ENCODE peak calls at places on chromosomes 3 and 15, in seven cellular contexts. R is activated T-helper 1 cell treated with anti-CD3 and anti-CD28 coated beads, Interleukin-2, amount 50 U/mL, for 16 hours; A is NCI-H1417; V is germinal center; D is stimulated activated naive CD4-positive, alpha-beta T cell; N is Kasumi-1; I is activated naive CD4-positive, alpha-beta T cell treated with anti-CD3 and anti-CD28 coated beads, Interleukin-2, amount 10 ng/mL, durations not matched to agents 7 days and 5 days. L is an unnamed sample.

GRCh38 chr15:62119224-62119925 is 45.7 kb downstream of the C2CD4B start:
- DNase-seq in V (no peak), N (peak), R (no peak), I (no peak), A (peak), D (no peak), L (no peak)

GRCh38 chr3:140022061-140022781 is 87.2 kb downstream of the CLSTN2 start:
- DNase-seq in R (no peak), I (no peak), V (no peak), D (no peak), N (no peak), A (no peak), L (no peak)

GRCh38 chr3:173502983-173503568 is 105.5 kb downstream of the NLGN1 start:
- DNase-seq in V (no peak), I (no peak), D (no peak), R (no peak), A (peak), N (no peak), L (no peak)

GRCh38 chr3:196792771-196793170 is 53.1 kb downstream of the PAK2 start:
- DNase-seq in R (no peak), V (no peak), D (no peak), N (no peak), A (no peak), I (no peak), L (no peak)

GRCh38 chr3:159884661-159885402 is 103.8 kb upstream of the IL12A start:
- DNase-seq in R (no peak), V (peak), I (no peak), D (no peak), A (peak), N (peak), L (peak)

GRCh38 chr3:186382217-186382885 is 20.3 kb upstream of the DGKG start:
- DNase-seq in N (no peak), I (no peak), R (no peak), D (no peak), V (no peak), A (peak), L (no peak)

GRCh38 chr3:128432898-128433629 is 33.6 kb downstream of the DNAJB8 start:
- DNase-seq in V (no peak), I (no peak), N (no peak), D (no peak), A (peak), R (no peak), L (no peak)

GRCh38 chr3:155853214-155854146 is 747 bp downstream of the SLC33A1 start:
- DNase-seq in D (no peak), V (peak), A (peak), I (peak), R (peak), N (peak), L (no peak)

GRCh38 chr3:192284443-192285072 is 442.8 kb downstream of the FGF12 start:
- DNase-seq in A (no peak), R (no peak), V (no peak), I (no peak), N (no peak), D (no peak), L (no peak)

GRCh38 chr3:57596495-57597239 is 477 bp downstream of the ARF4 start:
- DNase-seq in R (peak), N (peak), V (peak), D (peak), A (peak), I (peak), L (peak)

GRCh38 chr15:94029495-94029894 is 201.9 kb upstream of the MCTP2 start:
- DNase-seq in N (no peak), D (no peak), I (no peak), V (no peak), A (no peak), R (no peak), L (no peak)

GRCh38 chr15:33994005-33994615 is 25.8 kb downstream of the CHRM5 start:
- DNase-seq in I (no peak), D (no peak), V (no peak), N (peak), A (peak), R (no peak), L (no peak)

GRCh38 chr3:5731100-5731499 is 543.6 kb downstream of the EDEM1 start:
- DNase-seq in A (peak), I (no peak), N (peak), V (no peak), R (no peak), D (no peak), L (no peak)

GRCh38 chr3:133872781-133873180 is 22.9 kb downstream of the RAB6B start:
- DNase-seq in N (no peak), D (no peak), A (no peak), V (no peak), R (no peak), I (no peak), L (no peak)

GRCh38 chr3:141407043-141407442 is 38.7 kb downstream of the ZBTB38 start:
- DNase-seq in V (no peak), R (no peak), N (no peak), D (no peak), A (no peak), I (no peak), L (no peak)

GRCh38 chr3:87468938-87469337 is 192.6 kb upstream of the POU1F1 start:
- DNase-seq in N (no peak), I (no peak), R (no peak), D (no peak), V (no peak), A (no peak), L (no peak)

GRCh38 chr3:49401758-49402157 is 10.0 kb downstream of the RHOA start:
- DNase-seq in N (no peak), V (no peak), I (no peak), D (no peak), R (no peak), A (no peak), L (no peak)

GRCh38 chr15:70202756-70203155 is 105.0 kb upstream of the TLE3 start:
- DNase-seq in V (no peak), D (no peak), R (no peak), N (no peak), A (no peak), I (no peak), L (no peak)

GRCh38 chr15:100202309-100202943 is 139.3 kb downstream of the ADAMTS17 start:
- DNase-seq in N (no peak), A (no peak), R (no peak), V (no peak), D (no peak), I (no peak), L (peak)

GRCh38 chr3:165133188-165133899 is 55.0 kb upstream of the SI start:
- DNase-seq in R (no peak), V (no peak), D (no peak), I (no peak), N (no peak), A (no peak), L (no peak)

GRCh38 chr15:33526532-33526931 is 215.8 kb downstream of the RYR3 start:
- DNase-seq in V (no peak), D (no peak), I (no peak), R (no peak), A (peak), N (no peak), L (no peak)

GRCh38 chr3:72848703-72849081 is 447 bp upstream of the SHQ1 start:
- DNase-seq in V (peak), D (no peak), A (no peak), R (peak), N (peak), I (peak), L (no peak)

GRCh38 chr15:48507416-48508065 is 138.0 kb downstream of the FBN1 start:
- DNase-seq in R (no peak), N (peak), V (peak), I (peak), A (peak), D (no peak), L (peak)

GRCh38 chr15:42558739-42559138 is 10.1 kb downstream of the HAUS2 start:
- DNase-seq in A (no peak), V (no peak), R (no peak), D (no peak), I (no peak), N (no peak), L (no peak)

GRCh38 chr3:132723024-132723462 is 834 bp upstream of the NPHP3 start:
- DNase-seq in D (no peak), V (no peak), I (no peak), N (no peak), R (no peak), A (no peak), L (no peak)

GRCh38 chr15:42511010-42511396 is 15.6 kb downstream of the SNAP23 start:
- DNase-seq in I (no peak), R (no peak), N (peak), D (no peak), A (no peak), V (no peak), L (no peak)

GRCh38 chr3:188102861-188103547 is 51.0 kb upstream of the LPP start:
- DNase-seq in V (no peak), N (no peak), D (no peak), I (no peak), A (no peak), R (no peak), L (no peak)

GRCh38 chr3:7720649-7721048 is 781.0 kb upstream of the LMCD1 start:
- DNase-seq in R (no peak), D (no peak), V (no peak), A (no peak), I (no peak), N (no peak), L (no peak)

GRCh38 chr15:58771621-58772235 is 626 bp downstream of the MINDY2 start:
- DNase-seq in N (peak), R (peak), V (peak), I (peak), D (peak), A (peak), L (no peak)

GRCh38 chr3:458124-458523 is 261.6 kb downstream of the CHL1 start:
- DNase-seq in V (no peak), R (no peak), N (no peak), A (no peak), I (no peak), D (no peak), L (no peak)

GRCh38 chr3:52533623-52534280 is at the start of gene NT5DC2:
- DNase-seq in D (peak), N (peak), A (peak), I (peak), R (peak), V (peak), L (no peak)

GRCh38 chr15:101613130-101614000 is 38.8 kb downstream of the TM2D3 start:
- DNase-seq in V (no peak), N (no peak), I (no peak), D (no peak), A (peak), R (no peak), L (peak)

GRCh38 chr3:69329897-69330296 is 56.0 kb downstream of the FRMD4B start:
- DNase-seq in N (no peak), I (no peak), A (no peak), R (no peak), V (no peak), D (no peak), L (no peak)

GRCh38 chr15:93038064-93038705 is 50.8 kb downstream of the RGMA start:
- DNase-seq in I (no peak), N (no peak), D (no peak), R (no peak), V (no peak), A (no peak), L (no peak)

GRCh38 chr3:56373386-56373785 is 94.9 kb downstream of the ERC2 start:
- DNase-seq in N (no peak), D (no peak), V (no peak), A (no peak), I (no peak), R (no peak), L (no peak)

GRCh38 chr3:71486831-71487230 is 96.7 kb downstream of the FOXP1 start:
- DNase-seq in R (no peak), D (no peak), N (no peak), V (no peak), A (no peak), I (peak), L (no peak)

GRCh38 chr3:12222765-12223485 is 64.2 kb upstream of the TIMP4 start:
- DNase-seq in I (no peak), D (no peak), V (no peak), A (no peak), R (no peak), N (peak), L (no peak)

L was measured in LNCaP clone FGC.